ENCODE peak calls at places on chromosome 19, in eight cellular contexts. A is A549, K is cardiac fibroblast, S is AG10803, T is AG09309, Q is fibroblast of lung, I is fibroblast of the aortic adventitia, X is skeletal muscle cell. G is an unnamed sample.

GRCh38 chr19:18863843-18864362 is 32.1 kb downstream of the CERS1 start:
- DNase-seq in A (no peak), K (no peak), S (no peak), T (no peak), Q (no peak), I (no peak), X (no peak), G (no peak)

GRCh38 chr19:39936020-39936419 is 1.6 kb upstream of the FCGBP start:
- DNase-seq in A (no peak), K (no peak), S (no peak), T (no peak), Q (no peak), I (no peak), X (no peak), G (no peak)

GRCh38 chr19:3880471-3881271 is at the start of gene ATCAY:
- DNase-seq in A (no peak), K (no peak), S (no peak), T (no peak), Q (no peak), I (no peak), X (no peak), G (no peak)

GRCh38 chr19:15317392-15318011 is 14.8 kb downstream of the BRD4 start:
- DNase-seq in A (no peak), K (peak), S (peak), T (no peak), Q (peak), I (peak), X (no peak), G (no peak)

GRCh38 chr19:32902448-32902847 is 32.9 kb upstream of the SLC7A9 start:
- DNase-seq in A (no peak), K (no peak), S (no peak), T (no peak), Q (no peak), I (no peak), X (no peak), G (no peak)

GRCh38 chr19:6813659-6814058 is 41.2 kb downstream of the VAV1 start:
- DNase-seq in A (no peak), K (no peak), S (no peak), T (no peak), Q (no peak), I (no peak), X (no peak), G (no peak)

GRCh38 chr19:18456974-18457373 is 19.0 kb upstream of the ISYNA1 start:
- DNase-seq in A (no peak), K (peak), S (no peak), T (no peak), Q (no peak), I (peak), X (no peak), G (no peak)

GRCh38 chr19:35013820-35014754 is 14.0 kb downstream of the GRAMD1A start:
- DNase-seq in A (no peak), K (no peak), S (no peak), T (no peak), Q (no peak), I (no peak), X (no peak), G (no peak)

GRCh38 chr19:53626941-53627340 is 4.9 kb upstream of the DPRX start:
- DNase-seq in A (no peak), K (no peak), S (no peak), T (no peak), Q (no peak), I (no peak), X (no peak), G (no peak)

GRCh38 chr19:41233748-41234240 is 14.8 kb downstream of the AXL start:
- DNase-seq in A (no peak), K (no peak), S (no peak), T (no peak), Q (no peak), I (no peak), X (no peak), G (no peak)

GRCh38 chr19:51448011-51448744 is 10.1 kb downstream of the SIGLEC8 start:
- DNase-seq in A (no peak), K (no peak), S (no peak), T (no peak), Q (no peak), I (no peak), X (no peak), G (no peak)

GRCh38 chr19:32873560-32873959 is 4.0 kb upstream of the SLC7A9 start:
- DNase-seq in A (no peak), K (no peak), S (no peak), T (no peak), Q (no peak), I (no peak), X (no peak), G (no peak)

GRCh38 chr19:13974073-13974472 is 21.8 kb downstream of the DCAF15 start:
- DNase-seq in A (no peak), K (no peak), S (no peak), T (no peak), Q (no peak), I (no peak), X (no peak), G (no peak)

GRCh38 chr19:42426643-42427042 is 545 bp downstream of the LIPE start:
- DNase-seq in A (no peak), K (no peak), S (no peak), T (no peak), Q (no peak), I (no peak), X (no peak), G (no peak)

GRCh38 chr19:6047741-6048231 is 62.5 kb downstream of the RFX2 start:
- DNase-seq in A (no peak), K (peak), S (peak), T (no peak), Q (peak), I (peak), X (no peak), G (no peak)

GRCh38 chr19:5913739-5914357 is at the start of gene CAPS:
- DNase-seq in A (peak), K (peak), S (peak), T (peak), Q (peak), I (peak), X (no peak), G (no peak)

GRCh38 chr19:37963190-37963947 is 56.4 kb downstream of the SIPA1L3 start:
- DNase-seq in A (no peak), K (peak), S (peak), T (peak), Q (peak), I (peak), X (no peak), G (no peak)

GRCh38 chr19:5254543-5254942 is 86.1 kb downstream of the PTPRS start:
- DNase-seq in A (no peak), K (no peak), S (no peak), T (no peak), Q (no peak), I (no peak), X (no peak), G (no peak)

GRCh38 chr19:53467138-53467502 is 413 bp upstream of the ZNF813 start:
- DNase-seq in A (no peak), K (no peak), S (no peak), T (no peak), Q (no peak), I (no peak), X (no peak), G (no peak)

GRCh38 chr19:21483589-21484170 is 21.7 kb upstream of the ZNF429 start:
- DNase-seq in A (no peak), K (peak), S (peak), T (no peak), Q (peak), I (peak), X (no peak), G (no peak)
- H3K4me3 ChIP-seq in A (no peak), K (no peak), S (peak), T (no peak), Q (no peak), I (no peak), X (no peak), G (no peak)

GRCh38 chr19:36014029-36014924 is at the start of gene ALKBH6:
- DNase-seq in A (peak), K (peak), S (peak), T (peak), Q (peak), I (peak), X (peak), G (peak)
- H3K4me3 ChIP-seq in A (peak), K (peak), S (peak), T (peak), Q (peak), I (peak), X (peak), G (peak)

GRCh38 chr19:11194657-11195056 is 2.7 kb downstream of the KANK2 start:
- DNase-seq in A (no peak), K (peak), S (no peak), T (no peak), Q (peak), I (no peak), X (no peak), G (no peak)
- H3K4me3 ChIP-seq in A (no peak), K (peak), S (peak), T (peak), Q (peak), I (peak), X (peak), G (peak)

DNA sequence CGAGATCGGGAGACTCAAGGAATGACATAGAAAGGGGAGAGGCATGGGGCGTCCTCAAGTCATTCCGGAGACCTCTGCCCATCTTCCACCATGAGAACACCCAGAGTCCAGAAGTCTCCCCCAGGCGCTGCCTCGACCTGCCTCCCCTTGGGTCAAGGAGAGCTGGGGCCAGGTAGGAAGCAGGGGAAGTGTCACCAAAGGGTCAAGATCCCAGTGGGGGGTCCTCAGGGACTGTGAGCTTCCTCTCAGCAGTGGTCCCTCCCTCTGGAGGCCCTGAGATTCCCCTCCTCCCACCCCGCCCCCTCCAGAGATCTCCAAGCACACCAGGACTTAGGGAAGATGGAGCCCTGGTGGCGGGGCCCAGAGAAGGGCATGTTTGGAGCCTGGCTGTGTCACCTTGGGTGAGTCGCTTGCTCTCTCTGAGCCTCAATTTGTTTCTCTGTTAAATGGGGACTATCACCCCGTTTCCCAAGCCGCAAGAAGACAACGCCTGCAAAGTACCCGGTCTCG is 919 bp downstream of the DACT3 start:
- DNase-seq in A (no peak), K (peak), S (no peak), T (no peak), Q (no peak), I (peak), X (no peak), G (no peak)
- H3K4me3 ChIP-seq in A (peak), K (peak), S (peak), T (peak), Q (peak), I (peak), X (peak), G (peak)

DNA sequence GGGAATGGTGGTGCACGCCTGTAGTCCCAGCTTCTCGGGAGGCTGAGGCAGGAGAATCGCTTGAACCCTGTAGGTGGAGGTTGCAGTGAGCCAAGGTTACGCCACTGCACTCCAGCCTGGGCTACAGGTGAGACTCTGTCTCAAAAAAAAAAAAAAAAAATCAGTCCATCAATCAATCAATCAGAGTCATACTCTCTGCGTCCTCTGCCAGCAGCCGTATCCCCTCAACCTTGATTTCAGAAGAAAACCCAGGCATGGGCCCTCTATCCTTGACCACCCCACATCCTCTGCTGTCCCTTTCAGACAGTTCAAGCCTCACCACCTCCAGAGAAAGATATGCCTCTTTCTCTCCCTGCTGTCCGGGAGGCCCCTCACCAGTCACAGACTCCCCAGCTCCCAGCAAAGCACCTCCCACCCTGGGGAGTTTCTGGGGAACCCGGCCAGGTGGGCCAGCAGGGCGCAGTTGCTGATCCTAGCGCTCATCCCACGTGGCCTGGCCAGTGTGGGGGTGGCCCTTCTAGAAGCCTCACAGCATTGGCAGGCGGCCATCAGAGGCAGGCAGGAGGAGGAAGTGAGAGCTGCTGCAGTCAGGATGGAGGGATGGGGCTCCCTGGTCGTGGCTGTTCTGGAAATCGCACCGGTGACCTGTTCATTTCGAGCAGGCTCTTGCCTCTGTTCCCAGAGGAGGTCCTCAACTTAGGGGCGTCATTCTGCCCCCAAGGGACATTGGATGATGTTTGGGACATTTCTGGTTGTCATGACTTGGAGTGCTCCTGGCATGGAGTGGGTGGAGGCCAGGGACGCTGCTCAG is 10.2 kb upstream of the JSRP1 start:
- DNase-seq in A (no peak), K (peak), S (peak), T (no peak), Q (peak), I (peak), X (no peak), G (peak)
- H3K4me3 ChIP-seq in A (no peak), K (no peak), S (no peak), T (no peak), Q (no peak), I (no peak), X (no peak), G (no peak)